ENCODE peak calls at places on chromosomes 7 and 10, in ten cellular contexts. M is AG10803, W is psoas muscle, N is endothelial cell, V is foreskin fibroblast, E is GM20000, X is suprapubic skin, S is mammary epithelial cell, J is heart right ventricle, B is kidney. Z is an unnamed sample.

GRCh38 chr7:151389768-151390593 is 19.9 kb downstream of the WDR86 start:
- DNase-seq in M (no peak), W (no peak), N (no peak), V (no peak), E (no peak), X (no peak), S (no peak), J (no peak), B (peak), Z (no peak)

GRCh38 chr10:43939939-43940810 is 291.5 kb upstream of the ZNF32 start:
- DNase-seq in M (peak), W (no peak), N (no peak), V (peak), E (no peak), X (no peak), S (no peak), J (no peak), B (no peak), Z (no peak)

GRCh38 chr10:77682408-77683087 is 44.9 kb upstream of the KCNMA1 start:
- DNase-seq in M (no peak), W (no peak), N (no peak), V (no peak), E (no peak), X (no peak), S (no peak), J (no peak), B (no peak), Z (no peak)

GRCh38 chr10:132722391-132722790 is 63.6 kb downstream of the NKX6-2 start:
- DNase-seq in M (no peak), W (no peak), N (no peak), V (no peak), E (no peak), X (no peak), S (no peak), J (no peak), B (no peak), Z (no peak)

GRCh38 chr10:11080564-11080984 is 62.9 kb downstream of the CELF2 start:
- DNase-seq in M (no peak), W (no peak), N (no peak), V (no peak), E (peak), X (no peak), S (no peak), J (no peak), B (no peak), Z (no peak)

GRCh38 chr7:18420758-18421157 is 74.8 kb upstream of the HDAC9 start:
- DNase-seq in M (peak), W (no peak), N (no peak), V (peak), E (no peak), X (no peak), S (peak), J (no peak), B (no peak), Z (no peak)

GRCh38 chr7:87498893-87499292 is 23.4 kb upstream of the ABCB4 start:
- DNase-seq in M (no peak), W (no peak), N (no peak), V (no peak), E (no peak), X (no peak), S (no peak), J (no peak), B (no peak), Z (no peak)

GRCh38 chr10:102347236-102347828 is 48.2 kb upstream of the NFKB2 start:
- DNase-seq in M (peak), W (peak), N (peak), V (peak), E (peak), X (no peak), S (peak), J (peak), B (peak), Z (peak)

GRCh38 chr7:455110-455928 is 64.3 kb downstream of the PDGFA start:
- DNase-seq in M (no peak), W (peak), N (no peak), V (no peak), E (no peak), X (no peak), S (peak), J (peak), B (peak), Z (no peak)

GRCh38 chr10:74924251-74924954 is 98.0 kb downstream of the KAT6B start:
- DNase-seq in M (peak), W (no peak), N (no peak), V (peak), E (no peak), X (no peak), S (peak), J (no peak), B (no peak), Z (no peak)

GRCh38 chr7:41029072-41029492 is 673.8 kb downstream of the INHBA start:
- DNase-seq in M (peak), W (no peak), N (no peak), V (peak), E (no peak), X (no peak), S (peak), J (no peak), B (no peak), Z (no peak)
- TF ChIP-seq CTCF in M (no peak), W (no peak), N (no peak), V (no peak), E (no peak), X (no peak), S (no peak), J (no peak), B (no peak), Z (no peak)

GRCh38 chr7:80047856-80048459 is 86.7 kb upstream of the GNAI1 start:
- DNase-seq in M (peak), W (no peak), N (no peak), V (no peak), E (no peak), X (no peak), S (no peak), J (no peak), B (no peak), Z (no peak)
- TF ChIP-seq CTCF in M (peak), W (no peak), N (no peak), V (peak), E (no peak), X (no peak), S (peak), J (peak), B (no peak), Z (peak)

GRCh38 chr7:2374830-2375728 is 20.5 kb downstream of the EIF3B start:
- DNase-seq in M (no peak), W (no peak), N (no peak), V (no peak), E (no peak), X (no peak), S (no peak), J (no peak), B (no peak), Z (no peak)
- TF ChIP-seq CTCF in M (no peak), W (no peak), N (no peak), V (no peak), E (no peak), X (no peak), S (no peak), J (no peak), B (no peak), Z (no peak)

GRCh38 chr7:49776994-49777393 is 3.6 kb downstream of the VWC2 start:
- DNase-seq in M (no peak), W (no peak), N (peak), V (no peak), E (no peak), X (no peak), S (no peak), J (no peak), B (no peak), Z (no peak)
- TF ChIP-seq CTCF in M (peak), W (no peak), N (peak), V (no peak), E (no peak), X (no peak), S (peak), J (peak), B (no peak), Z (peak)

DNA sequence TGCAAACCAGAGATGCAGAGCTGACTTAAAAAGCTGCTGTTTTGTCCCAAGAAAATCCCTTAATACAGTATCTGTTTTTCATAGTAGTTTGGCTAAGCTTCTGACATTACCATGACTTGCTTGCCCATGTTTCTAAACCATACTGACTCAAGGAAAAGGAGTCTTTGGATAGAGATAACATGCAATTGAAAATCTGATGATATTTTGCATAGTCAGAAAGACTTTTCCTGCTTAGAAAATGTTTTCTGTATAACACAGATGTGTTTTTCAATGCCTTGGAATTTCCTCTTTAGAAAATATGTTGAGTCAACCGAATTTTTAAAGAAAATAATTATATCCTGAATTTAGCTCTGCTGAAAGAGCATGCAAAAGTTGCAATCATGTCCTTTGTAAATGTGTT is 21.5 kb upstream of the AKR1E2 start:
- DNase-seq in M (peak), W (no peak), N (no peak), V (no peak), E (no peak), X (no peak), S (no peak), J (no peak), B (no peak), Z (no peak)
- TF ChIP-seq CTCF in M (no peak), W (no peak), N (no peak), V (no peak), E (no peak), X (no peak), S (no peak), J (no peak), B (no peak), Z (no peak)

GRCh38 chr7:100418930-100419659 is 9.4 kb downstream of the ZCWPW1 start:
- DNase-seq in M (peak), W (no peak), N (no peak), V (no peak), E (no peak), X (no peak), S (no peak), J (no peak), B (no peak), Z (no peak)
- TF ChIP-seq CTCF in M (no peak), W (no peak), N (no peak), V (no peak), E (no peak), X (no peak), S (no peak), J (no peak), B (no peak), Z (no peak)

GRCh38 chr7:2651336-2651735 is 19.6 kb downstream of the TTYH3 start:
- DNase-seq in M (no peak), W (no peak), N (no peak), V (no peak), E (no peak), X (no peak), S (no peak), J (no peak), B (peak), Z (peak)
- TF ChIP-seq CTCF in M (peak), W (no peak), N (peak), V (no peak), E (no peak), X (no peak), S (no peak), J (no peak), B (no peak), Z (peak)

GRCh38 chr7:141071260-141071854 is 2.5 kb upstream of the TMEM178B start:
- DNase-seq in M (no peak), W (peak), N (peak), V (no peak), E (peak), X (no peak), S (no peak), J (peak), B (peak), Z (no peak)
- TF ChIP-seq CTCF in M (no peak), W (no peak), N (no peak), V (no peak), E (no peak), X (no peak), S (no peak), J (no peak), B (peak), Z (peak)